ENCODE peak calls at places on chromosomes 16 and 17, in eight cellular contexts. One of them, this sample, is unnamed.

GRCh38 chr16:50668368-50669008 is 12.6 kb downstream of the SNX20 start:
- DNase-seq in stimulated activated CD8-positive, alpha-beta memory T cell treated with anti-CD3 and anti-CD28 coated beads, Interleukin-4, amount 100 ng/mL, for 48 hours: no peak
- DNase-seq in heart right ventricle: no peak
- DNase-seq in posterior vena cava: no peak
- DNase-seq in H4: no peak
- DNase-seq in foreskin keratinocyte: no peak
- DNase-seq in heart left ventricle: no peak
- DNase-seq in IMR-90: no peak
- DNase-seq in this sample: no peak

GRCh38 chr17:29212681-29213121 is 32.5 kb upstream of the MYO18A start:
- DNase-seq in heart left ventricle: no peak
- DNase-seq in H4: no peak
- DNase-seq in stimulated activated CD8-positive, alpha-beta memory T cell treated with anti-CD3 and anti-CD28 coated beads, Interleukin-4, amount 100 ng/mL, for 48 hours: no peak
- DNase-seq in foreskin keratinocyte: peak
- DNase-seq in heart right ventricle: no peak
- DNase-seq in IMR-90: peak
- DNase-seq in posterior vena cava: no peak
- DNase-seq in this sample: no peak

GRCh38 chr16:4767872-4768548 is 1.0 kb upstream of the ZNF500 start:
- DNase-seq in posterior vena cava: no peak
- DNase-seq in foreskin keratinocyte: no peak
- DNase-seq in stimulated activated CD8-positive, alpha-beta memory T cell treated with anti-CD3 and anti-CD28 coated beads, Interleukin-4, amount 100 ng/mL, for 48 hours: no peak
- DNase-seq in heart left ventricle: no peak
- DNase-seq in IMR-90: peak
- DNase-seq in H4: no peak
- DNase-seq in heart right ventricle: no peak
- DNase-seq in this sample: peak

GRCh38 chr17:45438931-45439610 is 6.4 kb upstream of the ARHGAP27 start:
- DNase-seq in posterior vena cava: peak
- DNase-seq in heart right ventricle: no peak
- DNase-seq in H4: no peak
- DNase-seq in foreskin keratinocyte: no peak
- DNase-seq in IMR-90: no peak
- DNase-seq in heart left ventricle: no peak
- DNase-seq in stimulated activated CD8-positive, alpha-beta memory T cell treated with anti-CD3 and anti-CD28 coated beads, Interleukin-4, amount 100 ng/mL, for 48 hours: no peak
- DNase-seq in this sample: no peak

GRCh38 chr16:1356061-1356900 is 4.5 kb downstream of the GNPTG start:
- DNase-seq in heart left ventricle: no peak
- DNase-seq in stimulated activated CD8-positive, alpha-beta memory T cell treated with anti-CD3 and anti-CD28 coated beads, Interleukin-4, amount 100 ng/mL, for 48 hours: no peak
- DNase-seq in IMR-90: no peak
- DNase-seq in foreskin keratinocyte: no peak
- DNase-seq in heart right ventricle: no peak
- DNase-seq in H4: no peak
- DNase-seq in posterior vena cava: no peak
- DNase-seq in this sample: no peak

GRCh38 chr16:87344931-87345631 is 27.9 kb upstream of the C16orf95 start:
- DNase-seq in IMR-90: no peak
- DNase-seq in foreskin keratinocyte: no peak
- DNase-seq in heart right ventricle: peak
- DNase-seq in H4: no peak
- DNase-seq in posterior vena cava: no peak
- DNase-seq in heart left ventricle: no peak
- DNase-seq in stimulated activated CD8-positive, alpha-beta memory T cell treated with anti-CD3 and anti-CD28 coated beads, Interleukin-4, amount 100 ng/mL, for 48 hours: peak
- DNase-seq in this sample: no peak

GRCh38 chr17:38444151-38444550 is 15.9 kb downstream of the ARHGAP23 start:
- DNase-seq in heart right ventricle: peak
- DNase-seq in heart left ventricle: peak
- DNase-seq in H4: peak
- DNase-seq in foreskin keratinocyte: peak
- DNase-seq in stimulated activated CD8-positive, alpha-beta memory T cell treated with anti-CD3 and anti-CD28 coated beads, Interleukin-4, amount 100 ng/mL, for 48 hours: peak
- DNase-seq in posterior vena cava: no peak
- DNase-seq in IMR-90: peak
- DNase-seq in this sample: peak

GRCh38 chr17:55731586-55732250 is 9.1 kb upstream of the TMEM100 start:
- DNase-seq in heart right ventricle: peak
- DNase-seq in H4: no peak
- DNase-seq in heart left ventricle: peak
- DNase-seq in IMR-90: peak
- DNase-seq in foreskin keratinocyte: no peak
- DNase-seq in posterior vena cava: peak
- DNase-seq in stimulated activated CD8-positive, alpha-beta memory T cell treated with anti-CD3 and anti-CD28 coated beads, Interleukin-4, amount 100 ng/mL, for 48 hours: no peak
- DNase-seq in this sample: no peak

GRCh38 chr16:3349175-3349574 is 6.5 kb upstream of the OR2C1 start:
- DNase-seq in posterior vena cava: no peak
- DNase-seq in H4: no peak
- DNase-seq in stimulated activated CD8-positive, alpha-beta memory T cell treated with anti-CD3 and anti-CD28 coated beads, Interleukin-4, amount 100 ng/mL, for 48 hours: no peak
- DNase-seq in foreskin keratinocyte: no peak
- DNase-seq in IMR-90: no peak
- DNase-seq in heart left ventricle: no peak
- DNase-seq in heart right ventricle: no peak
- DNase-seq in this sample: no peak

GRCh38 chr17:61230972-61231820 is 168.4 kb upstream of the TBX2 start:
- DNase-seq in IMR-90: no peak
- DNase-seq in stimulated activated CD8-positive, alpha-beta memory T cell treated with anti-CD3 and anti-CD28 coated beads, Interleukin-4, amount 100 ng/mL, for 48 hours: no peak
- DNase-seq in heart left ventricle: no peak
- DNase-seq in heart right ventricle: no peak
- DNase-seq in H4: no peak
- DNase-seq in foreskin keratinocyte: no peak
- DNase-seq in posterior vena cava: no peak
- DNase-seq in this sample: peak

GRCh38 chr16:3490911-3491629 is 4.2 kb downstream of the C16orf90 start:
- DNase-seq in posterior vena cava: peak
- DNase-seq in IMR-90: no peak
- DNase-seq in H4: no peak
- DNase-seq in foreskin keratinocyte: no peak
- DNase-seq in stimulated activated CD8-positive, alpha-beta memory T cell treated with anti-CD3 and anti-CD28 coated beads, Interleukin-4, amount 100 ng/mL, for 48 hours: no peak
- DNase-seq in heart right ventricle: no peak
- DNase-seq in heart left ventricle: peak
- DNase-seq in this sample: no peak

GRCh38 chr17:20307325-20307910 is 159.9 kb downstream of the LGALS9B start:
- DNase-seq in stimulated activated CD8-positive, alpha-beta memory T cell treated with anti-CD3 and anti-CD28 coated beads, Interleukin-4, amount 100 ng/mL, for 48 hours: no peak
- DNase-seq in IMR-90: no peak
- DNase-seq in H4: no peak
- DNase-seq in heart left ventricle: no peak
- DNase-seq in heart right ventricle: no peak
- DNase-seq in posterior vena cava: no peak
- DNase-seq in foreskin keratinocyte: no peak
- DNase-seq in this sample: no peak

GRCh38 chr16:89317729-89318429 is 100.4 kb downstream of the ZNF778 start:
- DNase-seq in heart right ventricle: no peak
- DNase-seq in IMR-90: no peak
- DNase-seq in foreskin keratinocyte: no peak
- DNase-seq in posterior vena cava: no peak
- DNase-seq in stimulated activated CD8-positive, alpha-beta memory T cell treated with anti-CD3 and anti-CD28 coated beads, Interleukin-4, amount 100 ng/mL, for 48 hours: no peak
- DNase-seq in H4: no peak
- DNase-seq in heart left ventricle: peak
- DNase-seq in this sample: no peak

GRCh38 chr17:45433136-45433535 is 466 bp upstream of the ARHGAP27 start:
- DNase-seq in H4: no peak
- DNase-seq in stimulated activated CD8-positive, alpha-beta memory T cell treated with anti-CD3 and anti-CD28 coated beads, Interleukin-4, amount 100 ng/mL, for 48 hours: no peak
- DNase-seq in heart left ventricle: no peak
- DNase-seq in foreskin keratinocyte: no peak
- DNase-seq in heart right ventricle: no peak
- DNase-seq in posterior vena cava: no peak
- DNase-seq in IMR-90: no peak
- DNase-seq in this sample: no peak

GRCh38 chr17:47733047-47733413 is at the start of gene TBX21:
- DNase-seq in heart right ventricle: peak
- DNase-seq in foreskin keratinocyte: no peak
- DNase-seq in IMR-90: no peak
- DNase-seq in posterior vena cava: peak
- DNase-seq in H4: no peak
- DNase-seq in heart left ventricle: peak
- DNase-seq in stimulated activated CD8-positive, alpha-beta memory T cell treated with anti-CD3 and anti-CD28 coated beads, Interleukin-4, amount 100 ng/mL, for 48 hours: peak
- DNase-seq in this sample: peak

GRCh38 chr17:7235693-7236665 is 1.7 kb upstream of the DVL2 start:
- DNase-seq in stimulated activated CD8-positive, alpha-beta memory T cell treated with anti-CD3 and anti-CD28 coated beads, Interleukin-4, amount 100 ng/mL, for 48 hours: no peak
- DNase-seq in heart right ventricle: no peak
- DNase-seq in heart left ventricle: peak
- DNase-seq in IMR-90: peak
- DNase-seq in posterior vena cava: no peak
- DNase-seq in foreskin keratinocyte: peak
- DNase-seq in H4: no peak
- DNase-seq in this sample: no peak

GRCh38 chr16:35598696-35599332 is 2139.4 kb downstream of the TP53TG3F start:
- DNase-seq in IMR-90: no peak
- DNase-seq in foreskin keratinocyte: no peak
- DNase-seq in H4: peak
- DNase-seq in posterior vena cava: no peak
- DNase-seq in heart right ventricle: no peak
- DNase-seq in heart left ventricle: no peak
- DNase-seq in stimulated activated CD8-positive, alpha-beta memory T cell treated with anti-CD3 and anti-CD28 coated beads, Interleukin-4, amount 100 ng/mL, for 48 hours: no peak
- DNase-seq in this sample: peak

GRCh38 chr16:23398987-23399805 is 53.8 kb downstream of the COG7 start:
- DNase-seq in heart left ventricle: no peak
- DNase-seq in IMR-90: no peak
- DNase-seq in foreskin keratinocyte: no peak
- DNase-seq in H4: no peak
- DNase-seq in stimulated activated CD8-positive, alpha-beta memory T cell treated with anti-CD3 and anti-CD28 coated beads, Interleukin-4, amount 100 ng/mL, for 48 hours: no peak
- DNase-seq in posterior vena cava: peak
- DNase-seq in heart right ventricle: peak
- DNase-seq in this sample: no peak

GRCh38 chr17:863880-864279 is 81.7 kb downstream of the MRM3 start:
- DNase-seq in IMR-90: no peak
- DNase-seq in stimulated activated CD8-positive, alpha-beta memory T cell treated with anti-CD3 and anti-CD28 coated beads, Interleukin-4, amount 100 ng/mL, for 48 hours: no peak
- DNase-seq in heart left ventricle: no peak
- DNase-seq in foreskin keratinocyte: no peak
- DNase-seq in heart right ventricle: no peak
- DNase-seq in posterior vena cava: no peak
- DNase-seq in H4: no peak
- DNase-seq in this sample: no peak

GRCh38 chr16:23145608-23146007 is 3.6 kb downstream of the USP31 start:
- DNase-seq in foreskin keratinocyte: peak
- DNase-seq in heart right ventricle: no peak
- DNase-seq in IMR-90: peak
- DNase-seq in stimulated activated CD8-positive, alpha-beta memory T cell treated with anti-CD3 and anti-CD28 coated beads, Interleukin-4, amount 100 ng/mL, for 48 hours: no peak
- DNase-seq in posterior vena cava: no peak
- DNase-seq in H4: peak
- DNase-seq in heart left ventricle: no peak
- DNase-seq in this sample: no peak

GRCh38 chr17:14775761-14776492 is 475.0 kb downstream of the HS3ST3B1 start:
- DNase-seq in foreskin keratinocyte: peak
- DNase-seq in stimulated activated CD8-positive, alpha-beta memory T cell treated with anti-CD3 and anti-CD28 coated beads, Interleukin-4, amount 100 ng/mL, for 48 hours: no peak
- DNase-seq in heart left ventricle: no peak
- DNase-seq in IMR-90: no peak
- DNase-seq in H4: no peak
- DNase-seq in posterior vena cava: no peak
- DNase-seq in heart right ventricle: no peak
- DNase-seq in this sample: no peak

GRCh38 chr17:35947156-35947585 is 3.7 kb upstream of the LYZL6 start:
- DNase-seq in foreskin keratinocyte: peak
- DNase-seq in H4: peak
- DNase-seq in IMR-90: peak
- DNase-seq in heart left ventricle: no peak
- DNase-seq in posterior vena cava: no peak
- DNase-seq in stimulated activated CD8-positive, alpha-beta memory T cell treated with anti-CD3 and anti-CD28 coated beads, Interleukin-4, amount 100 ng/mL, for 48 hours: peak
- DNase-seq in heart right ventricle: peak
- DNase-seq in this sample: peak

GRCh38 chr17:29216181-29216580 is 30.5 kb upstream of the CRYBA1 start:
- DNase-seq in foreskin keratinocyte: no peak
- DNase-seq in posterior vena cava: no peak
- DNase-seq in heart right ventricle: no peak
- DNase-seq in stimulated activated CD8-positive, alpha-beta memory T cell treated with anti-CD3 and anti-CD28 coated beads, Interleukin-4, amount 100 ng/mL, for 48 hours: no peak
- DNase-seq in H4: no peak
- DNase-seq in heart left ventricle: no peak
- DNase-seq in IMR-90: no peak
- DNase-seq in this sample: no peak

This sample was measured in LoVo.